ENCODE peak calls at places on chromosomes 4 and X, in eight cellular contexts. F, Q, C, I, X, L, Z and K are unnamed samples. For H4K20me1, the result is how much of the 10 kb centered on the place peaks cover.

GRCh38 chrX:19785647-19786046 is 101.8 kb downstream of the SH3KBP1 start:
- DNase-seq in C (no peak), I (no peak), F (no peak), L (no peak), X (no peak), Q (no peak), Z (no peak), K (no peak)

GRCh38 chr4:69936566-69936965 is 5.7 kb downstream of the CSN1S1 start:
- DNase-seq in L (no peak), F (peak), I (no peak), Z (no peak), Q (no peak), C (no peak), X (no peak), K (peak)

GRCh38 chr4:167578906-167579305 is 344.6 kb upstream of the SPOCK3 start:
- DNase-seq in C (no peak), L (no peak), F (no peak), Z (peak), Q (no peak), X (no peak), I (no peak), K (no peak)

GRCh38 chrX:103697687-103698086 is 11.2 kb upstream of the MORF4L2 start:
- DNase-seq in X (no peak), C (no peak), I (no peak), F (no peak), Q (no peak), L (no peak), Z (peak), K (no peak)

GRCh38 chrX:41127476-41128192 is 42.4 kb downstream of the USP9X start:
- DNase-seq in L (peak), Q (no peak), X (no peak), C (peak), Z (no peak), F (no peak), I (no peak), K (no peak)

GRCh38 chrX:10399152-10399741 is 221.1 kb downstream of the MID1 start:
- DNase-seq in F (no peak), Q (no peak), I (peak), X (no peak), L (no peak), C (no peak), Z (no peak), K (no peak)

GRCh38 chr4:7239101-7239820 is 46.9 kb downstream of the SORCS2 start:
- DNase-seq in X (no peak), I (no peak), C (no peak), L (no peak), F (no peak), Q (no peak), Z (no peak), K (no peak)

GRCh38 chr4:101200561-101200960 is 146.8 kb downstream of the PPP3CA start:
- DNase-seq in Z (no peak), I (peak), L (no peak), X (no peak), C (no peak), F (peak), Q (peak), K (peak)

GRCh38 chr4:81038636-81039350 is 8.3 kb downstream of the BMP3 start:
- DNase-seq in F (no peak), Q (no peak), I (no peak), X (no peak), Z (no peak), L (no peak), C (no peak), K (peak)

GRCh38 chrX:2512501-2512900 is 11.7 kb upstream of the DHRSX start:
- DNase-seq in C (no peak), I (no peak), X (no peak), L (no peak), Q (no peak), F (no peak), Z (no peak), K (no peak)
- H4K20me1 ChIP-seq in C (under half), I (under half), X (under half), L (under half), Q (under half), F (under half), Z (under half), K (under half)

DNA sequence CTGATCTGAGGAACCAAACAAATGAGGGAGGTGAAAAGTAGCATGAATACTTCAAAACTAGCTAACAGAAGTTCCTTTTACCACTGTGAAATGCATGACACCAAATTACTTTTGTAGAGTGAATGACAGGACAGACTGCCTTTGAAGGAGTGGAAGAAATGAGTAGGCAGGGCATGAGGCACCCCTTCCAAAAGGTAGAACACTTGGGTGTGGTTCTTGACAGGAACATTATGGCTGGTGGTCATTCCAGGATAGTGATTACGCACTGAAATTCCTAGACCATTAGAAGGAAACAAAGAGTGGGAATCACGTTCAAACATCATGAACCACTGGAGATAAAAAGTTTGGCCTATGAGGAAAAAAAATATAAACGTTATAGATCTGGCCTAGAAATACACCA is 4.9 kb downstream of the HUWE1 start:
- DNase-seq in Q (peak), I (peak), F (peak), L (no peak), Z (no peak), C (no peak), X (no peak), K (peak)
- H4K20me1 ChIP-seq in Q (under half), I (under half), F (half or more), L (under half), Z (half or more), C (under half), X (under half), K (under half)

DNA sequence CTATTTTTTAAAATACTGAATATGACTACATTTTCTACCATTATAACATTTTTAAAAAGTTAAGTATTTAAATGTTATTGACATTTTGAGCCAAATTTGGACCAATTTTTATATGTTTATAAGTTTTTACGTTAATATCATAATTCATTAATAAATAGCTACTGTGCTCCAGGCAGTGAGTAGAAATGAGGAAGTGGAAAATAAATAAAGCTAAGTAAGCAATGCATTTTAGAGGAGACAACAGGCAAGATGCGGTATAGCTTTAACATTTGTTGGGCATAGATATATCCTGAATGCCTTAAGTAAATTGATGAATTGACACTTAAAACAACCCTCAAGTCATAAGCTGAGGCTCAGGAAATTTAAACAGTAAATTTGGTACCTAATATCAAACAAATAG is 474.8 kb downstream of the PCDH10 start:
- DNase-seq in X (no peak), C (no peak), Q (no peak), Z (no peak), F (no peak), L (no peak), I (no peak), K (no peak)
- H4K20me1 ChIP-seq in X (under half), C (under half), Q (under half), Z (under half), F (under half), L (under half), I (under half), K (under half)

DNA sequence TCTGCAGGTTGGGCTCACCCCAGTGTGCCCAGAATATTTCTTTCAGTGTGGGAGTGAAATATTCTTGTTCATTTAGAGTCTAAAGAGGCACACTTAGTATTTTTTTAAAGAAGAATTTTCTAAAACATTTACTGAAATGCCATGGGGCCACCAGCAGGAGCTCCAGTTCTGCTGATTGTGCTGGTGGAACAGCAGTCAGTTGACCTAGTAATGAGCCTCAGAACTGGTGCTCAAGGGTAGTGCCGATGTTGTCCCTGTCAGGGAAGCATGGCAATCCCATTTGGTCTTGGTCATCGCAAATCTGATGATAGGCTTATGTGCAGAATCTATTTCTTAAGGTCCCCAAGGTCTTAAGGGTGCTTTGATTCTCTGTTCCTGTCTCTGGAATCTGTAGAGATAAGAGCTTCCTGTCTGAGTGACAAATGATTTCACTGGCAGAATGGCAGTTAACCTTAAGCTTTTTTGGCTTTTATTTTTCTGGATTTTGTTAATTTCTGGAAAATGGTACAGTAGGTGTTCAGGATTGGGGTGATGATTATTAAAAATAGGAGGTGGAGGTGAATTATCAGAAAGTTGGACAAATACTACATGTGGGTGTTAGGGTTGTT is 31.3 kb downstream of the JADE1 start:
- DNase-seq in C (no peak), I (no peak), Z (no peak), Q (no peak), L (no peak), X (no peak), F (no peak), K (no peak)
- H4K20me1 ChIP-seq in C (under half), I (under half), Z (half or more), Q (under half), L (under half), X (under half), F (under half), K (under half)

DNA sequence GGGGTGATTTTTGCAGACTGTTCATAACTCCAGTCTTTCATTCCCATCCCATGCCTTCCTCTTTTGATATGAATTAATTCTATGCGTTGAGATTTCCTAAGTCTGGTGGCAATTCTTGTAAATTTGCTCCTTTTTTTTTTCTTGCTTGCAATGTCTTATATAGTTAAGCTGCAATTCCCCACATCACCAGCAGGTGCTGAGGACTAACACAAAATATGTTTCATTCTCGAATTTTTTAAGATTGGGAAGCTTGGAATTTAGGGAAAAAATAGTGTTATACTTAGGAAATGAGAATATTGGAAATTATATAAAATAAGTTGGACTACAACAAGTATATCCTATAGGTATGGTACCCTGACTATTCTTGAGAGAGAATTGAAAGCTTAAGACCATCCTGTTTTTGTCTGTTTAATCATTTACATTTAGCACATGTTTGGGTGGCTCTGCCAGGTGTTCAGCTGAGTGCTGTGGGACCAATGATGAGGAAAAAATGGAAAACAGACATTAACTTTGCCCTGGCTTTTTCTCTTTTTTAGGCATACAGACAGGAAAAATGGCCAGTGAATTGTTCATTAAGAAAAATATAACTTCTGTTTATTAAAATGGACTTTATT is 30.2 kb downstream of the AFF2 start:
- DNase-seq in C (peak), X (peak), L (peak), Z (peak), Q (no peak), F (peak), I (peak), K (peak)
- H4K20me1 ChIP-seq in C (under half), X (under half), L (under half), Z (under half), Q (under half), F (under half), I (under half), K (under half)

GRCh38 chrX:74420194-74421035 is 878 bp upstream of the SLC16A2 start:
- DNase-seq in C (no peak), I (peak), F (peak), Q (peak), L (peak), X (no peak), Z (peak), K (peak)
- H4K20me1 ChIP-seq in C (under half), I (under half), F (under half), Q (under half), L (under half), X (under half), Z (under half), K (under half)

DNA sequence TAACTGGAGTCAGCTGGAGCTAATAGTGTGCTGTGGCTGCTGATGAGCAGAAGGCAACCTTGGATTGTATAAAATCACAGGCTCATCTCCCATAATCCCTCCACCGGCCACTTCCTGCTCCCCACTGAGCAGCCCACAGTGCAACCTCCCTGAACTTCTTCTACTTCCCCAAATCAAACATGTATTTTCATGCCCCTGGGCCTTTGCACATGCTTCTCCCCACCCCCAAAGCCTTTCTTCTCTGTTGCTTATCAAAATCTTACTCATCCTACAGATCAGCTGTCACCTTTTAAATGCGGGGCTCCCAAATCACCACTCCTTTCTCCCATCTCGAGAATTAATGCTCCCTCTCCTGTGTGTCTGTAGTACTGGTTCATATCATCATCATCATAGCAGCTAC is 35.8 kb downstream of the RHOH start:
- DNase-seq in F (no peak), Q (no peak), Z (no peak), I (no peak), L (no peak), C (no peak), X (peak), K (no peak)
- H4K20me1 ChIP-seq in F (under half), Q (under half), Z (under half), I (under half), L (under half), C (half or more), X (under half), K (under half)

GRCh38 chr4:2186865-2187172 is 55.1 kb downstream of the HAUS3 start:
- DNase-seq in F (no peak), L (no peak), I (no peak), C (no peak), Q (no peak), X (no peak), Z (no peak), K (no peak)
- H4K20me1 ChIP-seq in F (under half), L (under half), I (under half), C (under half), Q (under half), X (under half), Z (under half), K (under half)

GRCh38 chr4:1887065-1887464 is 15.9 kb downstream of the NSD2 start:
- DNase-seq in L (no peak), Q (no peak), C (no peak), X (no peak), Z (no peak), F (no peak), I (no peak), K (no peak)
- H4K20me1 ChIP-seq in L (under half), Q (under half), C (under half), X (under half), Z (half or more), F (half or more), I (half or more), K (under half)